ENCODE peak calls at places on chromosomes 12 and 14, in nine cellular contexts. M, C, T, J, Y, S, I, E and A are unnamed samples.

GRCh38 chr12:6047249-6048227 is 76.9 kb downstream of the VWF start:
- DNase-seq in M (peak; percentile 77), C (no peak), T (peak; percentile 99), J (no peak), Y (no peak), S (no peak), I (peak; percentile 44), E (peak; percentile 72), A (peak; percentile 75)

GRCh38 chr12:102755271-102755670 is 161.8 kb downstream of the PAH start:
- DNase-seq in M (no peak), C (no peak), T (no peak), J (no peak), Y (no peak), S (no peak), I (no peak), E (no peak), A (peak; percentile 74)

GRCh38 chr12:52805000-52805399 is 8.9 kb downstream of the KRT4 start:
- DNase-seq in M (no peak), C (no peak), T (no peak), J (no peak), Y (no peak), S (no peak), I (no peak), E (no peak), A (no peak)

GRCh38 chr14:94269156-94269555 is 23.9 kb downstream of the SERPINA10 start:
- DNase-seq in M (no peak), C (no peak), T (no peak), J (no peak), Y (no peak), S (no peak), I (no peak), E (no peak), A (no peak)

GRCh38 chr12:120230326-120230973 is 29.5 kb upstream of the RPLP0 start:
- DNase-seq in M (peak; percentile 90), C (peak; percentile 84), T (peak; percentile 98), J (no peak), Y (peak; percentile 85), S (peak; percentile 87), I (peak; percentile 94), E (peak; percentile 88), A (peak; percentile 96)

GRCh38 chr12:92784795-92785562 is 82.2 kb downstream of the PLEKHG7 start:
- DNase-seq in M (peak; percentile 58), C (no peak), T (peak; percentile 79), J (no peak), Y (no peak), S (peak; percentile 50), I (peak; percentile 87), E (peak; percentile 22), A (peak; percentile 73)

GRCh38 chr14:51157012-51157411 is 62.1 kb upstream of the TRIM9 start:
- DNase-seq in M (peak; percentile 13), C (no peak), T (peak; percentile 8), J (no peak), Y (no peak), S (no peak), I (no peak), E (no peak), A (peak; percentile 8)

GRCh38 chr12:25992026-25992782 is 33.7 kb downstream of the RASSF8 start:
- DNase-seq in M (no peak), C (no peak), T (no peak), J (no peak), Y (no peak), S (no peak), I (no peak), E (no peak), A (no peak)

GRCh38 chr14:69153848-69154208 is 909 bp upstream of the DCAF5 start:
- DNase-seq in M (peak; percentile 26), C (peak; percentile 51), T (no peak), J (no peak), Y (no peak), S (no peak), I (no peak), E (peak; percentile 38), A (peak; percentile 62)

GRCh38 chr14:68110989-68111704 is 291.6 kb downstream of the RAD51B start:
- DNase-seq in M (no peak), C (no peak), T (no peak), J (no peak), Y (no peak), S (no peak), I (peak; percentile 37), E (no peak), A (no peak)

GRCh38 chr12:78880078-78880477 is 15.5 kb downstream of the SYT1 start:
- DNase-seq in M (peak; percentile 3), C (no peak), T (peak; percentile 1), J (no peak), Y (no peak), S (no peak), I (no peak), E (no peak), A (no peak)

GRCh38 chr12:45959025-45959424 is 31.3 kb downstream of the SCAF11 start:
- DNase-seq in M (no peak), C (no peak), T (no peak), J (no peak), Y (no peak), S (no peak), I (no peak), E (no peak), A (no peak)

GRCh38 chr14:24271134-24271833 is at the start of gene RABGGTA:
- DNase-seq in M (peak; percentile 96), C (peak; percentile 95), T (peak; percentile 83), J (peak; percentile 70), Y (peak; percentile 91), S (peak; percentile 31), I (peak; percentile 86), E (peak; percentile 86), A (peak; percentile 95)

GRCh38 chr14:90087433-90087832 is 25.6 kb downstream of the KCNK13 start:
- DNase-seq in M (peak; percentile 31), C (no peak), T (peak; percentile 58), J (no peak), Y (peak; percentile 72), S (no peak), I (peak; percentile 53), E (peak; percentile 83), A (peak; percentile 56)

GRCh38 chr14:59354666-59355065 is 110.5 kb downstream of the GPR135 start:
- DNase-seq in M (peak; percentile 46), C (no peak), T (peak; percentile 88), J (no peak), Y (no peak), S (no peak), I (no peak), E (no peak), A (peak; percentile 23)

GRCh38 chr12:21852251-21852650 is 77.7 kb upstream of the KCNJ8 start:
- DNase-seq in M (peak; percentile 3), C (no peak), T (peak; percentile 90), J (no peak), Y (no peak), S (no peak), I (peak; percentile 44), E (no peak), A (peak; percentile 45)

GRCh38 chr14:103696466-103697071 is 18.7 kb downstream of the XRCC3 start:
- DNase-seq in M (peak; percentile 68), C (peak; percentile 90), T (peak; percentile 91), J (no peak), Y (no peak), S (no peak), I (peak; percentile 69), E (no peak), A (peak; percentile 19)

GRCh38 chr12:73833746-73834145 is 703.9 kb upstream of the ATXN7L3B start:
- DNase-seq in M (no peak), C (no peak), T (no peak), J (no peak), Y (no peak), S (no peak), I (peak; percentile 1), E (no peak), A (no peak)

GRCh38 chr14:85428926-85429325 is 101.0 kb upstream of the FLRT2 start:
- DNase-seq in M (no peak), C (no peak), T (peak; percentile 43), J (no peak), Y (no peak), S (no peak), I (no peak), E (no peak), A (no peak)